ENCODE peak calls at places on chromosome 4, in seven cellular contexts. R is activated CD4-positive, CD25-positive, alpha-beta regulatory T cell treated with anti-CD3 and anti-CD28 coated beads, Interleukin-2, amount 50 U/mL, for 72 hours; X is small intestine; T is stimulated activated CD8-positive, alpha-beta memory T cell treated with anti-CD3 and anti-CD28 coated beads, Interleukin-4, amount 100 ng/mL, for 1 hour; I is SK-MEL-5; Z is coronary artery; E is type B pancreatic cell. Q is an unnamed sample.

GRCh38 chr4:48203819-48204218 is 65.8 kb downstream of the TEC start:
- DNase-seq in R (no peak), X (no peak), T (no peak), I (no peak), Z (no peak), E (no peak), Q (no peak)

GRCh38 chr4:8353912-8354453 is 84.4 kb downstream of the HTRA3 start:
- DNase-seq in R (no peak), X (no peak), T (no peak), I (no peak), Z (no peak), E (peak), Q (no peak)

GRCh38 chr4:176622251-176622968 is 170.3 kb downstream of the VEGFC start:
- DNase-seq in R (no peak), X (no peak), T (no peak), I (no peak), Z (no peak), E (no peak), Q (no peak)

GRCh38 chr4:89929425-89930272 is 35.0 kb downstream of the MMRN1 start:
- DNase-seq in R (no peak), X (no peak), T (no peak), I (no peak), Z (no peak), E (no peak), Q (no peak)

GRCh38 chr4:70559216-70559830 is 32.7 kb upstream of the AMBN start:
- DNase-seq in R (no peak), X (peak), T (peak), I (peak), Z (no peak), E (no peak), Q (no peak)

GRCh38 chr4:68383115-68383514 is 33.2 kb upstream of the YTHDC1 start:
- DNase-seq in R (no peak), X (no peak), T (no peak), I (no peak), Z (no peak), E (no peak), Q (no peak)

GRCh38 chr4:40193018-40193571 is 3.7 kb upstream of the RHOH start:
- DNase-seq in R (no peak), X (no peak), T (no peak), I (no peak), Z (no peak), E (no peak), Q (peak)

GRCh38 chr4:7192252-7193039 is at the start of gene SORCS2:
- DNase-seq in R (peak), X (peak), T (no peak), I (peak), Z (peak), E (peak), Q (peak)

GRCh38 chr4:144709159-144709558 is 63.2 kb downstream of the HHIP start:
- DNase-seq in R (no peak), X (no peak), T (no peak), I (no peak), Z (no peak), E (no peak), Q (no peak)

GRCh38 chr4:20255823-20256222 is 4.1 kb downstream of the SLIT2 start:
- DNase-seq in R (no peak), X (no peak), T (no peak), I (no peak), Z (no peak), E (no peak), Q (no peak)

GRCh38 chr4:27711041-27711440 is 850.4 kb downstream of the STIM2 start:
- DNase-seq in R (no peak), X (no peak), T (no peak), I (no peak), Z (no peak), E (no peak), Q (no peak)

GRCh38 chr4:20723019-20723418 is 22.8 kb downstream of the PACRGL start:
- DNase-seq in R (no peak), X (peak), T (no peak), I (no peak), Z (no peak), E (no peak), Q (no peak)

GRCh38 chr4:181822005-181822375 is 421.2 kb upstream of the TENM3 start:
- DNase-seq in R (no peak), X (peak), T (no peak), I (peak), Z (no peak), E (no peak), Q (no peak)